ENCODE peak calls at places on chromosomes 6 and 20, in eight cellular contexts. W is PC-9; F is neural progenitor cell; Y is CD8-positive, alpha-beta T cell; I is IMR-90; A is heart right ventricle; T is heart left ventricle; V is breast epithelium. E is an unnamed sample.
A peak's percentile ranks its signal among the peaks of the same experiment; 100 is the strongest.

GRCh38 chr20:20203784-20204183 is 151.5 kb downstream of the CFAP61 start:
- DNase-seq in W (no peak), F (no peak), Y (no peak), I (no peak), A (no peak), T (no peak), V (no peak), E (no peak)

GRCh38 chr6:4446982-4447381 is 311.6 kb upstream of the ECI2 start:
- DNase-seq in W (no peak), F (no peak), Y (no peak), I (peak; percentile 92), A (no peak), T (no peak), V (no peak), E (no peak)

GRCh38 chr6:133251688-133252087 is 10.5 kb downstream of the EYA4 start:
- DNase-seq in W (no peak), F (no peak), Y (no peak), I (no peak), A (no peak), T (no peak), V (no peak), E (no peak)

GRCh38 chr6:167113935-167114910 is 8.7 kb upstream of the CCR6 start:
- DNase-seq in W (no peak), F (no peak), Y (no peak), I (no peak), A (no peak), T (no peak), V (no peak), E (no peak)

GRCh38 chr6:105759946-105760345 is 326.2 kb upstream of the PRDM1 start:
- DNase-seq in W (no peak), F (no peak), Y (no peak), I (peak; percentile 95), A (no peak), T (no peak), V (no peak), E (no peak)

GRCh38 chr20:56411759-56412472 is at the start of gene CASS4:
- DNase-seq in W (no peak), F (no peak), Y (peak; percentile 65), I (peak; percentile 89), A (peak; percentile 34), T (no peak), V (no peak), E (no peak)

GRCh38 chr6:69622230-69622629 is 174.6 kb downstream of the LMBRD1 start:
- DNase-seq in W (no peak), F (no peak), Y (no peak), I (no peak), A (no peak), T (no peak), V (no peak), E (no peak)

GRCh38 chr6:132257561-132257960 is 143.7 kb downstream of the MOXD1 start:
- DNase-seq in W (peak; percentile 30), F (no peak), Y (no peak), I (peak; percentile 47), A (no peak), T (no peak), V (no peak), E (peak; percentile 35)

GRCh38 chr6:6915219-6915618 is 192.5 kb upstream of the RREB1 start:
- DNase-seq in W (no peak), F (no peak), Y (no peak), I (no peak), A (no peak), T (no peak), V (no peak), E (no peak)

GRCh38 chr6:122996797-122997520 is 924 bp downstream of the CLVS2 start:
- DNase-seq in W (no peak), F (peak; percentile 9), Y (no peak), I (no peak), A (no peak), T (no peak), V (no peak), E (no peak)

GRCh38 chr20:24309596-24309995 is 159.8 kb upstream of the SYNDIG1 start:
- DNase-seq in W (peak; percentile 71), F (no peak), Y (no peak), I (peak; percentile 3), A (no peak), T (no peak), V (no peak), E (peak; percentile 78)

GRCh38 chr20:51402201-51402600 is 140.3 kb downstream of the NFATC2 start:
- DNase-seq in W (peak; percentile 71), F (no peak), Y (peak; percentile 70), I (peak; percentile 71), A (no peak), T (no peak), V (peak; percentile 30), E (no peak)

GRCh38 chr6:7461416-7461815 is 71.8 kb downstream of the RIOK1 start:
- DNase-seq in W (no peak), F (no peak), Y (no peak), I (peak; percentile 12), A (no peak), T (no peak), V (no peak), E (no peak)

GRCh38 chr20:25453035-25453810 is 45.8 kb downstream of the GINS1 start:
- DNase-seq in W (no peak), F (no peak), Y (no peak), I (peak; percentile 43), A (no peak), T (no peak), V (no peak), E (no peak)

GRCh38 chr6:121851056-121851455 is 415.6 kb downstream of the GJA1 start:
- DNase-seq in W (no peak), F (peak; percentile 94), Y (no peak), I (peak; percentile 17), A (no peak), T (no peak), V (no peak), E (no peak)

GRCh38 chr20:25692499-25692898 is 4.2 kb downstream of the ZNF337 start:
- DNase-seq in W (no peak), F (no peak), Y (no peak), I (no peak), A (no peak), T (no peak), V (no peak), E (no peak)

DNA sequence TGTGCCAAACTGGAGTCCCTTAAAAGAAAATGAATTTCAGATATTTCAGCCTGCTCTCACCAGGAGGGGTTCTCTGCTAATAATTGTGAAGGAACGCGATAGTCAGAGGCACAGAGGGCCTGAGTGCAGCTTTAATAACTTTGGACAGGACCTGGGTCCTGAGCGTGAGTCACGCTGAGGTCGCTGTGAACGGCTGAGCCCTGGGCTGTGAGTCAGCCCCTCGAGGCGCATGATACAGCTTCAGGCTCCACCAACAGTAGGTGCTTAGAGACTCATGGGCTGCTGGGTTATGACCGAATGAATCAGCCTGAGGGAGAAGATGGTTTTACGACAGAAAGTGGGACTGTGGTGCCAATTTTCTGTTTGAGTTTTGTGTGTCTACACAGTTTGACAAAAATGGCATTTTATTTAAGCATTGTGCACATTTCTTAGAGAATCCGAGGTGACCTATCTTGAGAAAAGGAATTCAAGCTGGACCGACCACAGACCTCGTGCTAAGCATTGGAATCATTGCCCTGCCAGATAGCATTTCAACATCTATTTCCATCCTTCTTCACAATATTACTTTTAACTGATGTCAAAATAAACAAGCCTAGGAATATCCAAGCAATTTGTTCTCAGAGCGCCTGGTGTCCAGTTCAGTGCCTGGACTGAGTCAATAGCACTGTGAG is 183.0 kb downstream of the THBS2 start:
- DNase-seq in W (peak; percentile 54), F (no peak), Y (no peak), I (peak; percentile 100), A (peak; percentile 51), T (peak; percentile 80), V (peak; percentile 64), E (peak; percentile 85)
- H3K27ac ChIP-seq in W (no peak overlapping the region), F (no peak overlapping the region), Y (no peak overlapping the region), I (peak overlapping the region; percentile 84), A (no peak overlapping the region), T (no peak overlapping the region), V (peak overlapping the region; percentile 70), E (no peak overlapping the region)

GRCh38 chr6:85464722-85465150 is 14.9 kb downstream of the NT5E start:
- DNase-seq in W (peak; percentile 90), F (no peak), Y (no peak), I (peak; percentile 98), A (no peak), T (no peak), V (no peak), E (peak; percentile 78)

GRCh38 chr6:85465762-85466161 is 15.9 kb downstream of the NT5E start:
- DNase-seq in W (no peak), F (no peak), Y (no peak), I (no peak), A (no peak), T (no peak), V (no peak), E (no peak)

GRCh38 chr6:85470023-85470410 is 20.1 kb downstream of the NT5E start:
- DNase-seq in W (no peak), F (no peak), Y (no peak), I (no peak), A (no peak), T (no peak), V (no peak), E (no peak)

GRCh38 chr6:85469276-85470022 is 19.6 kb downstream of the NT5E start:
- DNase-seq in W (no peak), F (no peak), Y (no peak), I (no peak), A (no peak), T (no peak), V (no peak), E (no peak)

GRCh38 chr6:85468326-85468725 is 18.4 kb downstream of the NT5E start:
- DNase-seq in W (peak; percentile 66), F (no peak), Y (no peak), I (peak; percentile 57), A (no peak), T (no peak), V (no peak), E (no peak)
- H3K4me1 ChIP-seq in W (peaks cover 99% of the 10 kb centered on the region), F (no peaks in the 10 kb centered on the region), Y (peaks cover 33% of the 10 kb centered on the region), I (peaks cover 31% of the 10 kb centered on the region), A (no peaks in the 10 kb centered on the region), T (no peaks in the 10 kb centered on the region), V (no peaks in the 10 kb centered on the region), E (peaks cover 52% of the 10 kb centered on the region)

DNA sequence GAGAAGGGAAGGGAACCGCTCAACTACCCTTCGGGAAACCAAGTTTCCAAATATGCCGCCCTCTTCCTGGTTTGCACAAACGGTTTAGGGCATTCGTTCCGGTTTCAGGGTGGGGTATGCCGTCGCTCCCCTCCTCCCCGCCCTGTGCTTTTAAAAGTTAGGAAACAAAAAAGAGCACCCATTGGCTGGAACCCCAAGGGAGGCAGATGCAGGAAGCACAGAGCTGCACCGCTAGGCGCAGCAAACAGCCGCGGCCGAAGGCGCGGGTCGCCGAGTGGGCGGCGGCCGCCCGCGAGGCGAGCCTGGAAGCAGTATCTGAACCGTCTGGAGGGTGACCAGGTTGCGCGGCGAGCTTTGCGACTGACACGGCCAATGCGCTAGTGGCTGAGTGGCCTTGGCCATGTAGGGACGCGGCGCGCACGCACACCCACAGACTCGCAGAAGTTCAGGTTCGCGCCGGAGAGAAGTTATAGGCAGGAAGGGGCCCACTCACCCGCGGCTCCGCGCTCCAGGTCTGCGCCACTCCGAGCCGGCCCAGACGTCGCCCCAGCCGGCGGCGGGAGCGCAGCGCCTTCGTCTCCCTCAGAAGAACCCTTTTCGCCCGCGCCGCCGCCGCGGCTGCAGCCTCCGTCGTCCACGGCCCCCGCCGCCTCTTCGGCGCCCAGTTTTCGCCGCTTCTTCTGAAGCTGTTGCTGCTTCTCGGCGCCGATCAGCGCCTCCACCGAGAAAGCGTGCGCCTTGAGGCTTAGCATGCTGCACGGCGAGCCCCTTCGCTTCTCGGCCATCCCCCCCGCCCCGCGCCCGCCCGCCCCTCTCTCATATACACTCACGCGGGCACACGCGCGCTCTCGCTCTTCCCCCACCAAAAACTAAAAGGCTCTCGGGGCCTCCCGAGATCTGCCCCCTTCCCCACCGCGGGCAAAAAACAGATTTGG is 734 bp downstream of the TBX18 start:
- DNase-seq in W (no peak), F (peak; percentile 70), Y (no peak), I (peak; percentile 14), A (peak; percentile 25), T (peak; percentile 77), V (no peak), E (peak; percentile 33)
- TF ChIP-seq CTCF in W (no peak), F (no peak), Y (no peak), I (no peak), A (no peak), T (no peak), V (no peak), E (no peak)

GRCh38 chr6:108608453-108609275 is 47.9 kb downstream of the FOXO3 start:
- DNase-seq in W (no peak), F (peak; percentile 34), Y (no peak), I (peak; percentile 50), A (no peak), T (no peak), V (no peak), E (no peak)
- H3K27ac ChIP-seq in W (peak overlapping the region; percentile 20), F (no peak overlapping the region), Y (no peak overlapping the region), I (no peak overlapping the region), A (peak overlapping the region; percentile 19), T (peak overlapping the region; percentile 42), V (peak overlapping the region; percentile 80), E (no peak overlapping the region)

E was measured in foreskin keratinocyte.